ENCODE peak calls at places on chromosomes 2 and 18, in ten cellular contexts. M is CD4-positive, CD25-positive, alpha-beta regulatory T cell; R is CD8-positive, alpha-beta T cell; A is mesendoderm; T is K562; D is Karpas-422; O is kidney; V is stomach; Y is PC-3; N is HepG2. Q is an unnamed sample. For H3K36me3, the result is how much of the 10 kb centered on the place peaks cover.

GRCh38 chr2:145593991-145594702 is 1074.2 kb upstream of the ZEB2 start:
- DNase-seq in M (no peak), R (no peak), A (peak), T (peak), D (no peak), O (no peak), V (no peak), Y (peak), N (no peak), Q (no peak)

GRCh38 chr2:26384597-26384996 is 17.1 kb upstream of the DRC1 start:
- DNase-seq in M (no peak), R (no peak), A (no peak), T (no peak), D (no peak), O (no peak), V (no peak), Y (no peak), N (no peak), Q (no peak)

GRCh38 chr2:215361876-215362561 is 50.2 kb downstream of the ATIC start:
- DNase-seq in M (no peak), R (no peak), A (no peak), T (no peak), D (no peak), O (no peak), V (no peak), Y (no peak), N (no peak), Q (no peak)

GRCh38 chr2:207854484-207855386 is 85.0 kb upstream of the FZD5 start:
- DNase-seq in M (no peak), R (no peak), A (no peak), T (no peak), D (no peak), O (no peak), V (no peak), Y (no peak), N (no peak), Q (no peak)

GRCh38 chr2:61469424-61470121 is 1.3 kb downstream of the USP34 start:
- DNase-seq in M (no peak), R (no peak), A (no peak), T (no peak), D (peak), O (no peak), V (no peak), Y (peak), N (no peak), Q (no peak)

GRCh38 chr2:71466301-71467179 is 13.2 kb downstream of the DYSF start:
- DNase-seq in M (peak), R (no peak), A (peak), T (no peak), D (no peak), O (peak), V (no peak), Y (peak), N (no peak), Q (peak)

GRCh38 chr2:120287183-120288015 is 34.7 kb downstream of the RALB start:
- DNase-seq in M (peak), R (no peak), A (no peak), T (no peak), D (peak), O (no peak), V (no peak), Y (peak), N (no peak), Q (no peak)

GRCh38 chr2:110714824-110715223 is 17.5 kb upstream of the ACOXL start:
- DNase-seq in M (no peak), R (no peak), A (no peak), T (no peak), D (no peak), O (no peak), V (no peak), Y (no peak), N (no peak), Q (no peak)

GRCh38 chr2:150610670-150611279 is 123.3 kb upstream of the RND3 start:
- DNase-seq in M (peak), R (no peak), A (peak), T (peak), D (peak), O (no peak), V (peak), Y (peak), N (peak), Q (no peak)

GRCh38 chr2:74267068-74267467 is 68.7 kb downstream of the MTHFD2 start:
- DNase-seq in M (peak), R (peak), A (peak), T (peak), D (peak), O (no peak), V (peak), Y (peak), N (peak), Q (no peak)

GRCh38 chr18:30044496-30044895 is 998.0 kb downstream of the DSC3 start:
- DNase-seq in M (no peak), R (no peak), A (no peak), T (no peak), D (no peak), O (no peak), V (no peak), Y (peak), N (no peak), Q (no peak)

GRCh38 chr2:174939046-174939445 is 66.1 kb downstream of the CHN1 start:
- DNase-seq in M (no peak), R (no peak), A (no peak), T (no peak), D (no peak), O (no peak), V (no peak), Y (peak), N (no peak), Q (no peak)

GRCh38 chr2:163859951-163860350 is 124.1 kb upstream of the FIGN start:
- DNase-seq in M (peak), R (no peak), A (no peak), T (no peak), D (no peak), O (no peak), V (no peak), Y (no peak), N (peak), Q (no peak)

GRCh38 chr2:135963841-135964240 is 21.6 kb downstream of the DARS1 start:
- DNase-seq in M (no peak), R (no peak), A (no peak), T (no peak), D (no peak), O (no peak), V (no peak), Y (no peak), N (no peak), Q (no peak)
- H3K36me3 ChIP-seq in M (under half), R (under half), A (under half), T (under half), D (under half), O (under half), V (under half), Y (under half), N (half or more), Q (under half)

GRCh38 chr2:181310967-181311366 is 146.2 kb upstream of the ITGA4 start:
- DNase-seq in M (no peak), R (no peak), A (no peak), T (no peak), D (peak), O (no peak), V (no peak), Y (no peak), N (no peak), Q (no peak)
- H3K27ac ChIP-seq in M (peak), R (no peak), A (no peak), T (no peak), D (peak), O (no peak), V (no peak), Y (no peak), N (no peak), Q (no peak)

GRCh38 chr2:159157361-159158045 is 129.0 kb downstream of the WDSUB1 start:
- DNase-seq in M (no peak), R (no peak), A (no peak), T (no peak), D (peak), O (no peak), V (no peak), Y (no peak), N (no peak), Q (no peak)

GRCh38 chr2:159153463-159153862 is 133.0 kb downstream of the WDSUB1 start:
- DNase-seq in M (no peak), R (no peak), A (no peak), T (no peak), D (no peak), O (no peak), V (peak), Y (peak), N (no peak), Q (no peak)

GRCh38 chr2:159155315-159155714 is 131.2 kb downstream of the WDSUB1 start:
- DNase-seq in M (no peak), R (no peak), A (peak), T (no peak), D (peak), O (peak), V (peak), Y (peak), N (no peak), Q (peak)

GRCh38 chr2:159156834-159157233 is 129.7 kb downstream of the WDSUB1 start:
- DNase-seq in M (no peak), R (no peak), A (no peak), T (no peak), D (no peak), O (peak), V (no peak), Y (no peak), N (peak), Q (peak)

GRCh38 chr2:159155791-159156190 is 130.7 kb downstream of the WDSUB1 start:
- DNase-seq in M (no peak), R (no peak), A (no peak), T (no peak), D (no peak), O (no peak), V (no peak), Y (no peak), N (no peak), Q (no peak)
- H3K36me3 ChIP-seq in M (under half), R (under half), A (under half), T (under half), D (under half), O (under half), V (under half), Y (under half), N (under half), Q (under half)

GRCh38 chr2:218962859-218963492 is 3.5 kb downstream of the CDK5R2 start:
- DNase-seq in M (peak), R (peak), A (peak), T (peak), D (peak), O (peak), V (peak), Y (peak), N (peak), Q (peak)

GRCh38 chr2:218961651-218962570 is 2.4 kb downstream of the CDK5R2 start:
- DNase-seq in M (no peak), R (no peak), A (no peak), T (peak), D (no peak), O (peak), V (no peak), Y (no peak), N (no peak), Q (no peak)

GRCh38 chr2:218961229-218961628 is 1.8 kb downstream of the CDK5R2 start:
- DNase-seq in M (no peak), R (no peak), A (no peak), T (no peak), D (no peak), O (no peak), V (no peak), Y (no peak), N (no peak), Q (no peak)

GRCh38 chr2:218963597-218963996 is 4.1 kb downstream of the CDK5R2 start:
- DNase-seq in M (no peak), R (no peak), A (no peak), T (no peak), D (no peak), O (no peak), V (no peak), Y (peak), N (no peak), Q (no peak)

DNA sequence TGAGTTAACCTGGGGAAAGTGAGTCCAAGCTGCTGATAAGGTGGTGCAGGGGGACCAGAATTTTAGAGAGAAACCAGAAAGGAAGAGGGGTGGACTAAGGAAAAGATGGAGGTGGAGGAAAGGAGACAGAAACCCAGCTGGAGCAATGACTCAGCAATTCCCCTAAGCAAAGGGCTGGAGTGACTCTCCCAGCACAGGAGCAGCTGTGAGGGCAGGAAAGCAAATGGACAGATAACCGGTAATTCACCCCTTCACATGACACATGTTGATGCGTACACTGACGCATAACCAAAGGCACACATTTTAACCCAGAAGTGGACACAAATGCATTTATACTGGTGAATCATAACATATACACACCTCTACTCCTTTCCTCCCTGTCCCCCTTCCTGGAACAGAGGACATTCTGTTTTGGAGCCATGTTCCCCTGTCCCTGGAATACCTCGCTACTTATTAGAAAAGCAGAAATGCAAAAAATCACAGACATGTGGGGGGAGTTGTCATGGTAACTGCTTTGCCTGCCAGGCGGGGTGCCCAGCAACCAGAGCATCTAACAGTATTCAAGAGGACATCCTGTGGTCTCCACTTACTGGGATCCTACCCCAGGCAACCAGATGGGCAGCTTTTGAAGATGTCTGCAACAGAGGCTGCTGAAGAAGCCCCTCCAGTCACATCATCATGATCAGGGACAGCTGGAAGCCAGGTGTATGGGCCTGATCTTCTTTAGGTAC is 4.7 kb downstream of the CDK5R2 start:
- DNase-seq in M (no peak), R (no peak), A (peak), T (peak), D (peak), O (no peak), V (no peak), Y (peak), N (no peak), Q (no peak)
- H3K27ac ChIP-seq in M (no peak), R (no peak), A (no peak), T (no peak), D (no peak), O (no peak), V (no peak), Y (peak), N (no peak), Q (no peak)

DNA sequence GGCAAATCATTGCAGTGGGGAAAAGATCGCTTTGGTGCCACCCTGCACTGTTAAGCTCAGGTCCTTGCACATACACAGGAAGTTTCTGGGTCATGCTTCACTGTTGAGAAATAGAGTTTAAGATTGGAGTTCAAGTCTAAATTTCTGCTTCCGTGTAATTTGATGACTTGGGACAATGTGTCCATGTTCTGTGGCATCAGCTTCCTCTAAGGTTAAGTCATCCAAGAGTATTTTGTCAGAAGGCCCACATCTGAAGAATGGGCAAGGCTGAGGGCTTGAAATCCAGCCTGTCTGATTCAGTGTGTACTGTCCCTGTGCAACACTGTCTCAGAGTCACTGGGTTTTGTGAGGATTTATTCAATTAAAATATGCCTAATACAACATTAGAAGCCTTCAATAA is 880.7 kb downstream of the SUCLG1 start:
- DNase-seq in M (no peak), R (no peak), A (no peak), T (no peak), D (no peak), O (no peak), V (no peak), Y (peak), N (no peak), Q (no peak)
- H3K36me3 ChIP-seq in M (under half), R (under half), A (under half), T (under half), D (under half), O (under half), V (under half), Y (under half), N (under half), Q (under half)

DNA sequence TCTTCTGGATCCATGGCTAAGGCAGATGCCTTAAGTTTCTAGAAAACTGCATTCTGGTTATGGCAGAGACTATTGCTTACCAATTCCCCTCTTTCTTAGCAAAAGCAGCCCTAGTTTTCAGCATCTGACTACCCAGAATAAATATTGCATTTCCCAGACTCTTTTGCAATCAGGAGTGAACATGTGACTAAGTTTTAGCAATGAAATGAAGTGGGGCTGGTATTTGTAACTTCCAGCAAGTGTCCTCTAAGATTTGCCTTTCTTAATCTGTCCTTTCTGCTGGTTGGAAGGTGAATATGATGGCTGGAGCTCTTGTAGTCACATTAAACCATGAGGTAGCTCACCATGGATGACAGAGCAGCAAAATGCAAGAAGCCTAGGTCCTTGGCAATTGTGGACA is 132.9 kb upstream of the PKDCC start:
- DNase-seq in M (no peak), R (no peak), A (no peak), T (no peak), D (no peak), O (no peak), V (no peak), Y (no peak), N (no peak), Q (no peak)
- H3K27ac ChIP-seq in M (no peak), R (no peak), A (no peak), T (no peak), D (no peak), O (no peak), V (no peak), Y (no peak), N (no peak), Q (no peak)

Q was measured in lower lobe of right lung.